ENCODE peak calls at places on chromosomes 3 and 15, in five cellular contexts. One of them, this sample, is unnamed.

GRCh38 chr3:170499562-170500156 is 81.0 kb downstream of the CLDN11 start:
- DNase-seq in fibroblast of pulmonary artery: peak; percentile 71
- DNase-seq in spleen: no peak
- DNase-seq in mucosa of descending colon: peak; percentile 29
- DNase-seq in adrenal gland: peak; percentile 73
- DNase-seq in this sample: no peak

GRCh38 chr3:140545756-140546155 is 132.1 kb upstream of the TRIM42 start:
- DNase-seq in fibroblast of pulmonary artery: no peak
- DNase-seq in spleen: no peak
- DNase-seq in mucosa of descending colon: no peak
- DNase-seq in adrenal gland: no peak
- DNase-seq in this sample: no peak

GRCh38 chr3:27095588-27096222 is 273.5 kb downstream of the NEK10 start:
- DNase-seq in fibroblast of pulmonary artery: no peak
- DNase-seq in spleen: no peak
- DNase-seq in mucosa of descending colon: no peak
- DNase-seq in adrenal gland: no peak
- DNase-seq in this sample: no peak

GRCh38 chr3:111850481-111850880 is 8.6 kb upstream of the PHLDB2 start:
- DNase-seq in fibroblast of pulmonary artery: peak; percentile 82
- DNase-seq in spleen: no peak
- DNase-seq in mucosa of descending colon: no peak
- DNase-seq in adrenal gland: no peak
- DNase-seq in this sample: no peak

GRCh38 chr3:133941390-133941789 is 45.7 kb upstream of the RAB6B start:
- DNase-seq in fibroblast of pulmonary artery: peak; percentile 48
- DNase-seq in spleen: peak; percentile 18
- DNase-seq in mucosa of descending colon: no peak
- DNase-seq in adrenal gland: peak; percentile 18
- DNase-seq in this sample: no peak

GRCh38 chr15:53625962-53626845 is 133.3 kb downstream of the WDR72 start:
- DNase-seq in fibroblast of pulmonary artery: no peak
- DNase-seq in spleen: peak; percentile 59
- DNase-seq in mucosa of descending colon: no peak
- DNase-seq in adrenal gland: no peak
- DNase-seq in this sample: no peak

GRCh38 chr3:25831578-25831977 is 41.7 kb downstream of the OXSM start:
- DNase-seq in fibroblast of pulmonary artery: peak; percentile 59
- DNase-seq in spleen: no peak
- DNase-seq in mucosa of descending colon: no peak
- DNase-seq in adrenal gland: no peak
- DNase-seq in this sample: no peak

GRCh38 chr15:82122754-82123400 is 77.1 kb upstream of the MEX3B start:
- DNase-seq in fibroblast of pulmonary artery: peak; percentile 90
- DNase-seq in spleen: no peak
- DNase-seq in mucosa of descending colon: no peak
- DNase-seq in adrenal gland: peak; percentile 77
- DNase-seq in this sample: no peak

GRCh38 chr3:74537164-74537563 is 77.3 kb downstream of the CNTN3 start:
- DNase-seq in fibroblast of pulmonary artery: peak; percentile 84
- DNase-seq in spleen: no peak
- DNase-seq in mucosa of descending colon: no peak
- DNase-seq in adrenal gland: no peak
- DNase-seq in this sample: no peak

GRCh38 chr3:157145566-157145965 is 14.4 kb downstream of the CCNL1 start:
- DNase-seq in fibroblast of pulmonary artery: no peak
- DNase-seq in spleen: no peak
- DNase-seq in mucosa of descending colon: no peak
- DNase-seq in adrenal gland: no peak
- DNase-seq in this sample: no peak

GRCh38 chr3:47813551-47814177 is 10.7 kb downstream of the DHX30 start:
- DNase-seq in fibroblast of pulmonary artery: no peak
- DNase-seq in spleen: no peak
- DNase-seq in mucosa of descending colon: no peak
- DNase-seq in adrenal gland: no peak
- DNase-seq in this sample: no peak

GRCh38 chr15:38050529-38050928 is 116.1 kb downstream of the TMCO5A start:
- DNase-seq in fibroblast of pulmonary artery: peak; percentile 82
- DNase-seq in spleen: no peak
- DNase-seq in mucosa of descending colon: no peak
- DNase-seq in adrenal gland: no peak
- DNase-seq in this sample: no peak

GRCh38 chr3:72336821-72337479 is 511.3 kb downstream of the SHQ1 start:
- DNase-seq in fibroblast of pulmonary artery: peak; percentile 89
- DNase-seq in spleen: peak; percentile 75
- DNase-seq in mucosa of descending colon: peak; percentile 90
- DNase-seq in adrenal gland: peak; percentile 71
- DNase-seq in this sample: peak; percentile 53

GRCh38 chr3:29521751-29522150 is 240.9 kb downstream of the RBMS3 start:
- DNase-seq in fibroblast of pulmonary artery: no peak
- DNase-seq in spleen: no peak
- DNase-seq in mucosa of descending colon: no peak
- DNase-seq in adrenal gland: no peak
- DNase-seq in this sample: no peak

GRCh38 chr3:138438896-138439295 is 4.5 kb downstream of the ESYT3 start:
- DNase-seq in fibroblast of pulmonary artery: no peak
- DNase-seq in spleen: no peak
- DNase-seq in mucosa of descending colon: no peak
- DNase-seq in adrenal gland: no peak
- DNase-seq in this sample: no peak

GRCh38 chr3:144942093-144942492 is 970.5 kb downstream of the DIPK2A start:
- DNase-seq in fibroblast of pulmonary artery: peak; percentile 5
- DNase-seq in spleen: no peak
- DNase-seq in mucosa of descending colon: no peak
- DNase-seq in adrenal gland: no peak
- DNase-seq in this sample: no peak

GRCh38 chr3:57929988-57930387 is 78.2 kb upstream of the FLNB start:
- DNase-seq in fibroblast of pulmonary artery: no peak
- DNase-seq in spleen: no peak
- DNase-seq in mucosa of descending colon: no peak
- DNase-seq in adrenal gland: no peak
- DNase-seq in this sample: no peak

GRCh38 chr3:37941608-37942540 is 48.7 kb upstream of the VILL start:
- DNase-seq in fibroblast of pulmonary artery: no peak
- DNase-seq in spleen: no peak
- DNase-seq in mucosa of descending colon: peak; percentile 68
- DNase-seq in adrenal gland: no peak
- DNase-seq in this sample: no peak

GRCh38 chr3:106261915-106262683 is 393.3 kb upstream of the CBLB start:
- DNase-seq in fibroblast of pulmonary artery: peak; percentile 29
- DNase-seq in spleen: no peak
- DNase-seq in mucosa of descending colon: no peak
- DNase-seq in adrenal gland: no peak
- DNase-seq in this sample: no peak

DNA sequence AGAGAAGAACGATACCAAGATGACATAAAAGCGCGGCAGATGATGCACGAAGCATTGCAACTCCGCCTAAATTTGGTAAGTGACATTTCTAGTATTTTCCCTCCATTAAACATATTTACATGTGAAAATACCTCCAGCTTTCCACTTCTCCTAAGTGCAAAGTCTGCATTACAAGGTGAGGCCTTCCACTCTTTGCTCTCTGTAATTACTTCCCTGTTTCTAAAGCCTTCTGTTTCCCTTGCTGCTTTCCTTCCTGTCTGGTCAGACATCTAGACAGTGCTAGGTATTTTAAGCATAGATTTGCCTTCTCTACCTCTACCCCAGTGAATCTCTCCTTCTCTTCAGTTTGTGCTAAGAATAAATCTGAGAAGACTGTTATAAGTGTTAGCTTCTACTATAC is 1.9 kb downstream of the P2RY12 start:
- DNase-seq in fibroblast of pulmonary artery: no peak
- DNase-seq in spleen: no peak
- DNase-seq in mucosa of descending colon: no peak
- DNase-seq in adrenal gland: no peak
- DNase-seq in this sample: no peak
- H3K4me3 ChIP-seq in fibroblast of pulmonary artery: no peak overlapping the region
- H3K4me3 ChIP-seq in spleen: no peak overlapping the region
- H3K4me3 ChIP-seq in mucosa of descending colon: no peak overlapping the region
- H3K4me3 ChIP-seq in adrenal gland: no peak overlapping the region
- H3K4me3 ChIP-seq in this sample: no peak overlapping the region

GRCh38 chr15:72968531-72968922 is 83.7 kb upstream of the NEO1 start:
- DNase-seq in fibroblast of pulmonary artery: peak; percentile 20
- DNase-seq in spleen: no peak
- DNase-seq in mucosa of descending colon: peak; percentile 79
- DNase-seq in adrenal gland: peak; percentile 35
- DNase-seq in this sample: peak; percentile 23

GRCh38 chr15:72967397-72967796 is 84.9 kb upstream of the NEO1 start:
- DNase-seq in fibroblast of pulmonary artery: no peak
- DNase-seq in spleen: no peak
- DNase-seq in mucosa of descending colon: no peak
- DNase-seq in adrenal gland: no peak
- DNase-seq in this sample: no peak

GRCh38 chr15:72965671-72966070 is 86.6 kb upstream of the NEO1 start:
- DNase-seq in fibroblast of pulmonary artery: no peak
- DNase-seq in spleen: no peak
- DNase-seq in mucosa of descending colon: no peak
- DNase-seq in adrenal gland: no peak
- DNase-seq in this sample: no peak

GRCh38 chr15:72967836-72968530 is 84.3 kb upstream of the NEO1 start:
- DNase-seq in fibroblast of pulmonary artery: no peak
- DNase-seq in spleen: no peak
- DNase-seq in mucosa of descending colon: peak; percentile 67
- DNase-seq in adrenal gland: no peak
- DNase-seq in this sample: no peak

GRCh38 chr15:72970965-72971746 is 81.1 kb upstream of the NEO1 start:
- DNase-seq in fibroblast of pulmonary artery: peak; percentile 21
- DNase-seq in spleen: no peak
- DNase-seq in mucosa of descending colon: no peak
- DNase-seq in adrenal gland: no peak
- DNase-seq in this sample: no peak
- H3K4me3 ChIP-seq in fibroblast of pulmonary artery: peak overlapping the region; percentile 40
- H3K4me3 ChIP-seq in spleen: no peak overlapping the region
- H3K4me3 ChIP-seq in mucosa of descending colon: no peak overlapping the region
- H3K4me3 ChIP-seq in adrenal gland: no peak overlapping the region
- H3K4me3 ChIP-seq in this sample: no peak overlapping the region

DNA sequence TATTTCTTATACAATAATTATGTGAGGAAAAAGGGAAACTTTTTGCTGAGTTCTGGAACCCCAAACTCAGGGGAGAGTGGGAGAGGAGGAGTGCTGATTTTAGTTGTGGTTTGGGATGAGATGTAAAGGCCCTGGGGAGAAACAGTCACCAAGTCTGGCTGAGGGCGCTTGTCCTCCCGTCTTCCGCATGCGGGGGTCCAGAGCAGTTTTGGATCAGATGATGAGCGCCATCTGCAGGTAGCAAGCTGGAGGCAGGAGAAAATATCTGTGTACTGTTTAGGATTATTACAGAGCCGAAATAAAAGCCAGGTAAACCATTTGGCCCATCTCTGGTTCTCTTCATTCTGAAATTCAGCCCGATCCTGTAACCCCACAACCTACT is 1.6 kb upstream of the PARP14 start:
- DNase-seq in fibroblast of pulmonary artery: peak; percentile 84
- DNase-seq in spleen: peak; percentile 90
- DNase-seq in mucosa of descending colon: peak; percentile 78
- DNase-seq in adrenal gland: peak; percentile 92
- DNase-seq in this sample: peak; percentile 86
- H3K4me3 ChIP-seq in fibroblast of pulmonary artery: peak overlapping the region; percentile 8
- H3K4me3 ChIP-seq in spleen: peak overlapping the region; percentile 83
- H3K4me3 ChIP-seq in mucosa of descending colon: no peak overlapping the region
- H3K4me3 ChIP-seq in adrenal gland: peak overlapping the region; percentile 97
- H3K4me3 ChIP-seq in this sample: no peak overlapping the region

DNA sequence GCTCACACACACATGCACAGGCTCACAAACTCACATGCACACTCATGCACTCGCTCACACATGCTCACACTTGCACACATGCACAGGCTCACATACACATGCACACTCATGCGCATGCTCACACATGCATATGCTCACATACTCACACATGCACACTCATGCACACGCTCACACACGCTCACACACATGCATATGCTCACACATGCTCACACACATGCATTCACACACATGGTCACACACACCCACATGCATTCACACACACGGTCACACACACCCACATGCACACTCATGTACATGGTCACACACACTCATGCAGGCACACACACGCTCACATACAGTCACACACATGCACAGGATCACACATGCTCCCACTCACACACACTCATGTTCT is 132.8 kb upstream of the SMAD3 start:
- DNase-seq in fibroblast of pulmonary artery: no peak
- DNase-seq in spleen: no peak
- DNase-seq in mucosa of descending colon: no peak
- DNase-seq in adrenal gland: peak; percentile 15
- DNase-seq in this sample: no peak
- H3K4me3 ChIP-seq in fibroblast of pulmonary artery: no peak overlapping the region
- H3K4me3 ChIP-seq in spleen: no peak overlapping the region
- H3K4me3 ChIP-seq in mucosa of descending colon: no peak overlapping the region
- H3K4me3 ChIP-seq in adrenal gland: no peak overlapping the region
- H3K4me3 ChIP-seq in this sample: no peak overlapping the region

GRCh38 chr15:43777293-43777819 is 590 bp upstream of the ELL3 start:
- DNase-seq in fibroblast of pulmonary artery: peak; percentile 75
- DNase-seq in spleen: peak; percentile 95
- DNase-seq in mucosa of descending colon: peak; percentile 91
- DNase-seq in adrenal gland: peak; percentile 87
- DNase-seq in this sample: peak; percentile 80

GRCh38 chr15:43776101-43776717 is 557 bp downstream of the ELL3 start:
- DNase-seq in fibroblast of pulmonary artery: no peak
- DNase-seq in spleen: peak; percentile 91
- DNase-seq in mucosa of descending colon: peak; percentile 74
- DNase-seq in adrenal gland: peak; percentile 59
- DNase-seq in this sample: peak; percentile 49

GRCh38 chr15:43774062-43774461 is 2.7 kb downstream of the ELL3 start:
- DNase-seq in fibroblast of pulmonary artery: no peak
- DNase-seq in spleen: no peak
- DNase-seq in mucosa of descending colon: no peak
- DNase-seq in adrenal gland: no peak
- DNase-seq in this sample: no peak

GRCh38 chr15:43776718-43777292 is at the start of gene ELL3:
- DNase-seq in fibroblast of pulmonary artery: peak; percentile 61
- DNase-seq in spleen: peak; percentile 95
- DNase-seq in mucosa of descending colon: peak; percentile 92
- DNase-seq in adrenal gland: peak; percentile 73
- DNase-seq in this sample: peak; percentile 79

GRCh38 chr15:43775411-43775965 is 1.3 kb downstream of the ELL3 start:
- DNase-seq in fibroblast of pulmonary artery: peak; percentile 44
- DNase-seq in spleen: no peak
- DNase-seq in mucosa of descending colon: peak; percentile 88
- DNase-seq in adrenal gland: peak; percentile 68
- DNase-seq in this sample: peak; percentile 69
- H3K4me3 ChIP-seq in fibroblast of pulmonary artery: no peak overlapping the region
- H3K4me3 ChIP-seq in spleen: no peak overlapping the region
- H3K4me3 ChIP-seq in mucosa of descending colon: peak overlapping the region; percentile 45
- H3K4me3 ChIP-seq in adrenal gland: no peak overlapping the region
- H3K4me3 ChIP-seq in this sample: no peak overlapping the region

DNA sequence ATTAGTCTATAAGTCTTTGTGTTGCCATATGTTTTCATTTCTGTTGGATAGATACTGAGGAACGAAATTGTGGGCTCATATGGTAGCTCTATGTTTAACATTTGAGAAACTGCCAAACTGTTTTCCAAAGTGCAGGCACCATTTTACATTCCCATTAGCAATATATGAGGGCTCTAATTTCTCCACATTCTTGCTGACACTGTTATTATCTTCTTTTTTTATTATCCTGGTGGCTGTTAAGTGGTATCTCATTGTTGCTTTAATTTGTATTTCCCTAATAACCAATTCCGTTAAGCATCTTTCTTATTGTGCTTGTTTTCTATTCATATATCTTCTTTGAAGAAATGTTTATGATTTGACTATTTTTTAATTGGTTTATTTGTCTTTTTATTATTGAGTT is 1.9 kb upstream of the PIK3R4 start:
- DNase-seq in fibroblast of pulmonary artery: no peak
- DNase-seq in spleen: no peak
- DNase-seq in mucosa of descending colon: no peak
- DNase-seq in adrenal gland: no peak
- DNase-seq in this sample: no peak
- H3K4me3 ChIP-seq in fibroblast of pulmonary artery: peak overlapping the region; percentile 55
- H3K4me3 ChIP-seq in spleen: no peak overlapping the region
- H3K4me3 ChIP-seq in mucosa of descending colon: no peak overlapping the region
- H3K4me3 ChIP-seq in adrenal gland: no peak overlapping the region
- H3K4me3 ChIP-seq in this sample: no peak overlapping the region